ENCODE peak calls at places on chromosome 14, in nine cellular contexts. One of them, this sample, is unnamed.

GRCh38 chr14:96042218-96042930 is 3.2 kb downstream of the C14orf132 start:
- DNase-seq in A549: no peak
- DNase-seq in SJSA1: no peak
- DNase-seq in breast epithelium: no peak
- DNase-seq in heart right ventricle: no peak
- DNase-seq in cardiac fibroblast: peak; percentile 36
- DNase-seq in astrocyte of the spinal cord: peak; percentile 54
- DNase-seq in Jurkat, Clone E6-1: no peak
- DNase-seq in psoas muscle: no peak
- DNase-seq in this sample: no peak

GRCh38 chr14:55731881-55732498 is 152.0 kb downstream of the KTN1 start:
- DNase-seq in A549: no peak
- DNase-seq in SJSA1: no peak
- DNase-seq in breast epithelium: no peak
- DNase-seq in heart right ventricle: no peak
- DNase-seq in cardiac fibroblast: peak; percentile 57
- DNase-seq in astrocyte of the spinal cord: peak; percentile 20
- DNase-seq in Jurkat, Clone E6-1: peak; percentile 44
- DNase-seq in psoas muscle: no peak
- DNase-seq in this sample: no peak

GRCh38 chr14:76654573-76654955 is 106.7 kb upstream of the VASH1 start:
- DNase-seq in A549: no peak
- DNase-seq in SJSA1: no peak
- DNase-seq in breast epithelium: no peak
- DNase-seq in heart right ventricle: no peak
- DNase-seq in cardiac fibroblast: no peak
- DNase-seq in astrocyte of the spinal cord: no peak
- DNase-seq in Jurkat, Clone E6-1: no peak
- DNase-seq in psoas muscle: no peak
- DNase-seq in this sample: no peak

GRCh38 chr14:82447586-82447985 is 913.9 kb upstream of the SEL1L start:
- DNase-seq in A549: no peak
- DNase-seq in SJSA1: no peak
- DNase-seq in breast epithelium: no peak
- DNase-seq in heart right ventricle: no peak
- DNase-seq in cardiac fibroblast: no peak
- DNase-seq in astrocyte of the spinal cord: no peak
- DNase-seq in Jurkat, Clone E6-1: no peak
- DNase-seq in psoas muscle: no peak
- DNase-seq in this sample: no peak

GRCh38 chr14:92564361-92565039 is 50.9 kb downstream of the RIN3 start:
- DNase-seq in A549: no peak
- DNase-seq in SJSA1: no peak
- DNase-seq in breast epithelium: no peak
- DNase-seq in heart right ventricle: peak; percentile 43
- DNase-seq in cardiac fibroblast: no peak
- DNase-seq in astrocyte of the spinal cord: no peak
- DNase-seq in Jurkat, Clone E6-1: no peak
- DNase-seq in psoas muscle: peak; percentile 34
- DNase-seq in this sample: no peak

GRCh38 chr14:55129428-55130193 is 559 bp downstream of the LGALS3 start:
- DNase-seq in A549: peak; percentile 82
- DNase-seq in SJSA1: peak; percentile 67
- DNase-seq in breast epithelium: peak; percentile 62
- DNase-seq in heart right ventricle: peak; percentile 73
- DNase-seq in cardiac fibroblast: peak; percentile 82
- DNase-seq in astrocyte of the spinal cord: peak; percentile 77
- DNase-seq in Jurkat, Clone E6-1: no peak
- DNase-seq in psoas muscle: peak; percentile 69
- DNase-seq in this sample: peak; percentile 82

GRCh38 chr14:61280092-61280525 is 1.0 kb downstream of the TMEM30B start:
- DNase-seq in A549: no peak
- DNase-seq in SJSA1: no peak
- DNase-seq in breast epithelium: no peak
- DNase-seq in heart right ventricle: no peak
- DNase-seq in cardiac fibroblast: no peak
- DNase-seq in astrocyte of the spinal cord: no peak
- DNase-seq in Jurkat, Clone E6-1: no peak
- DNase-seq in psoas muscle: no peak
- DNase-seq in this sample: no peak

GRCh38 chr14:67704018-67704417 is 2.3 kb downstream of the RDH12 start:
- DNase-seq in A549: no peak
- DNase-seq in SJSA1: no peak
- DNase-seq in breast epithelium: no peak
- DNase-seq in heart right ventricle: no peak
- DNase-seq in cardiac fibroblast: no peak
- DNase-seq in astrocyte of the spinal cord: no peak
- DNase-seq in Jurkat, Clone E6-1: no peak
- DNase-seq in psoas muscle: no peak
- DNase-seq in this sample: no peak

GRCh38 chr14:75442166-75442565 is 14.3 kb downstream of the JDP2 start:
- DNase-seq in A549: no peak
- DNase-seq in SJSA1: no peak
- DNase-seq in breast epithelium: no peak
- DNase-seq in heart right ventricle: no peak
- DNase-seq in cardiac fibroblast: no peak
- DNase-seq in astrocyte of the spinal cord: no peak
- DNase-seq in Jurkat, Clone E6-1: no peak
- DNase-seq in psoas muscle: no peak
- DNase-seq in this sample: no peak

GRCh38 chr14:75441731-75442130 is 13.9 kb downstream of the JDP2 start:
- DNase-seq in A549: no peak
- DNase-seq in SJSA1: no peak
- DNase-seq in breast epithelium: no peak
- DNase-seq in heart right ventricle: no peak
- DNase-seq in cardiac fibroblast: no peak
- DNase-seq in astrocyte of the spinal cord: no peak
- DNase-seq in Jurkat, Clone E6-1: no peak
- DNase-seq in psoas muscle: no peak
- DNase-seq in this sample: no peak

GRCh38 chr14:75440733-75441474 is 13.1 kb downstream of the JDP2 start:
- DNase-seq in A549: no peak
- DNase-seq in SJSA1: no peak
- DNase-seq in breast epithelium: no peak
- DNase-seq in heart right ventricle: peak; percentile 51
- DNase-seq in cardiac fibroblast: peak; percentile 71
- DNase-seq in astrocyte of the spinal cord: peak; percentile 68
- DNase-seq in Jurkat, Clone E6-1: no peak
- DNase-seq in psoas muscle: peak; percentile 78
- DNase-seq in this sample: peak; percentile 79

GRCh38 chr14:75442642-75443041 is 14.8 kb downstream of the JDP2 start:
- DNase-seq in A549: no peak
- DNase-seq in SJSA1: no peak
- DNase-seq in breast epithelium: no peak
- DNase-seq in heart right ventricle: no peak
- DNase-seq in cardiac fibroblast: peak; percentile 69
- DNase-seq in astrocyte of the spinal cord: no peak
- DNase-seq in Jurkat, Clone E6-1: no peak
- DNase-seq in psoas muscle: no peak
- DNase-seq in this sample: no peak

DNA sequence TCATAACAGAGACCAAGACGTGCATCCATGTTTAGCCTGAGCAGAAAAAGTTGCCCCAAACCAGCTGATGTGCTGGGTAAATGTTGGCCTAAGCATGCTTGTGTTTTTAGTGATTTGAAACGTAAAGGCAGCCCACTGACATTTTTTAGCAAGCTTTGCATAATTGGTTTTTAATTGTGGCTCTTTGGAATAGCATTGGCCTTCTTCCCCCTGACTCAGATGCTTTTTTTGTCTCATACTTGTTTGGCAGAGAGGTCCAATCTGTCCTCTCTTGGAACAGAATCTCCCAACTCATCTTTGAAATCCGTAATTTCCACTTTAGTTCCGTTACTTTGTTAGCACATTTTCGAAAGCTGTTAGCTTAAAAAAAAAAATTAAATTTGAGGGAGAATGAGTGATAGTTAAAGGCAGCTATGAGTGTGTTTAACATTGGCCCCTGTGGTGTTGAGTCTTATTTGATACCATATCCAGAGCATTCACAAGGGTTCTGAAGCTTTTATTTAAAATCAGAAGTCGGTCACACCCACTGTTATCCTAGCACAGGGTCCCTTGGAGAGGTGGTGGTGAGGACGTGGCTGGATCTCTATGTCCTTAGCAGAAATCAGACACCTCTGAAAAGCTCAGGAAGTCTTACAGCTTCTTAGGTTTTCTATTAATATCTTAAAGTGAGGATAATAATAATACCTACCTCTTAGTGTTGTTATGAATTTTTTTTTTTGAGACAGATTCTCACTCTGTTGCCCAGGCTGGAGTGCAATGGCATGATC is 15.6 kb downstream of the JDP2 start:
- DNase-seq in A549: no peak
- DNase-seq in SJSA1: no peak
- DNase-seq in breast epithelium: no peak
- DNase-seq in heart right ventricle: no peak
- DNase-seq in cardiac fibroblast: no peak
- DNase-seq in astrocyte of the spinal cord: no peak
- DNase-seq in Jurkat, Clone E6-1: no peak
- DNase-seq in psoas muscle: no peak
- DNase-seq in this sample: no peak
- H3K4me3 ChIP-seq in A549: no peak overlapping the region
- H3K4me3 ChIP-seq in SJSA1: no peak overlapping the region
- H3K4me3 ChIP-seq in breast epithelium: no peak overlapping the region
- H3K4me3 ChIP-seq in heart right ventricle: no peak overlapping the region
- H3K4me3 ChIP-seq in cardiac fibroblast: no peak overlapping the region
- H3K4me3 ChIP-seq in astrocyte of the spinal cord: no peak overlapping the region
- H3K4me3 ChIP-seq in Jurkat, Clone E6-1: no peak overlapping the region
- H3K4me3 ChIP-seq in psoas muscle: no peak overlapping the region
- H3K4me3 ChIP-seq in this sample: no peak overlapping the region

DNA sequence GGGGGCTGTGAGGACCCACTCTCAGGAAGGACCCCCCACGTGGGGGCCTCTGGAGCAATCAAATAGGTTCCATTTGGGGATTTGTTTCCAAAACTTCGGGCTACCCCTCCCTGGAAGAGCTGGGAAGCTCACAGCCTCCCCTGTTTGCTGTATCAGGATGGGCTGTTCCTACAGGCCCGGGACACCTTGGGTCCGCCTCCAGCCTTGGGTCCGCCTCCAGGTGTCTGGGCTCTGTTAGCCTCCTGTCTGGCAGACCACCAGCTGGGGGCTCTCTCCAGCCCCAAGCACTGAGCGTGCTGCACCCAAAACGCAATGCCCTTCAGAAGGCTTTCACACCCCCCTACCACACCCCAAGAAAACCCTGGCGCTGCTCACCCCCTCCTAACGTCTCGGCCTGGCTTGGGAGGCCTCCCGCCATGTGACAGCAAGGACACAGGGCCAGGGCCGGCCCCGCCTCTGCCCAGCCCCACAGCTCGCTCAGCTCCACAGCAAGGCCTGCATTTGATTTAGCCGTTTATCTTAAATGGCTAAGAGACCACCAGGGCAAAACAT is 40.1 kb downstream of the BCL11B start:
- DNase-seq in A549: no peak
- DNase-seq in SJSA1: peak; percentile 87
- DNase-seq in breast epithelium: peak; percentile 36
- DNase-seq in heart right ventricle: no peak
- DNase-seq in cardiac fibroblast: no peak
- DNase-seq in astrocyte of the spinal cord: no peak
- DNase-seq in Jurkat, Clone E6-1: no peak
- DNase-seq in psoas muscle: no peak
- DNase-seq in this sample: no peak
- H3K4me3 ChIP-seq in A549: no peak overlapping the region
- H3K4me3 ChIP-seq in SJSA1: peak overlapping the region; percentile 9
- H3K4me3 ChIP-seq in breast epithelium: peak overlapping the region; percentile 46
- H3K4me3 ChIP-seq in heart right ventricle: no peak overlapping the region
- H3K4me3 ChIP-seq in cardiac fibroblast: no peak overlapping the region
- H3K4me3 ChIP-seq in astrocyte of the spinal cord: no peak overlapping the region
- H3K4me3 ChIP-seq in Jurkat, Clone E6-1: no peak overlapping the region
- H3K4me3 ChIP-seq in psoas muscle: no peak overlapping the region
- H3K4me3 ChIP-seq in this sample: no peak overlapping the region

DNA sequence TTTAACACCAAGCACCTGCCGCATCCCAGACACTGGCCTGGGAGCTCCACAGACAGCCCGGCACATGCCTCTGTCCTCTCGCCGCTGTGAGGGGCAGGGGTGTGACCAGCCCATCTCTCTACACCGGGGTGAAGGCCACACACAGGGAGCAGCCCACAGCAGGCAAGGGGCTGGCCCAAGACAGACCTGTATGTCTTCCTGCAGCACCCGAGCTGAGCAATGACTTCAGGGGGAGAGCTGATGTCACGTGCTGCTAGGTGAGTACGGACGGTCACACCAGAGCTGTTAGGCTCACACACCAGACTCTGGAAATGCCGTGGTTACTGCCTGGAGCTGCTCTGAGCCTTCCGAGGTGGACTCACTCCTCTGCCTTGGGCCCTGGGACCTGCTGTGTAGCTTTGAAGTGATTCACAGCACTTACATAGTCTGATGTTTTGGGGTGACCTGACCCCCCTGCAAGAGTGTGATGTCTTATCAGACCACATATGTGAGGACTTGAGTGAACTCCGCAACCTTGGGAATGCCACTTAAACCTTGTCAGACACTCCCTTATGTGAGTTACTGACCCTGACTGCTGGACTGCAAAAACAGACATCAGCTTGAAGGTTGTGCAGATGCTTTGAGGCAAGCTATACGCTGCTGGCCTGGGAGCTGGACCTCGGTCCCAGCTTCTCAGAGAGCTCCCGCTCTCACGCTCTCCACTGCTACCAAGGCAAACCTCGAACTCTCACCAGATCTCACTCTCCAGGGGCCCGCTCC is 1.8 kb downstream of the XRCC3 start:
- DNase-seq in A549: no peak
- DNase-seq in SJSA1: no peak
- DNase-seq in breast epithelium: no peak
- DNase-seq in heart right ventricle: no peak
- DNase-seq in cardiac fibroblast: no peak
- DNase-seq in astrocyte of the spinal cord: no peak
- DNase-seq in Jurkat, Clone E6-1: no peak
- DNase-seq in psoas muscle: no peak
- DNase-seq in this sample: no peak
- H3K4me3 ChIP-seq in A549: no peak overlapping the region
- H3K4me3 ChIP-seq in SJSA1: no peak overlapping the region
- H3K4me3 ChIP-seq in breast epithelium: no peak overlapping the region
- H3K4me3 ChIP-seq in heart right ventricle: no peak overlapping the region
- H3K4me3 ChIP-seq in cardiac fibroblast: no peak overlapping the region
- H3K4me3 ChIP-seq in astrocyte of the spinal cord: no peak overlapping the region
- H3K4me3 ChIP-seq in Jurkat, Clone E6-1: peak overlapping the region; percentile 63
- H3K4me3 ChIP-seq in psoas muscle: no peak overlapping the region
- H3K4me3 ChIP-seq in this sample: no peak overlapping the region

GRCh38 chr14:91382712-91383111 is 34.9 kb downstream of the CCDC88C start:
- DNase-seq in A549: no peak
- DNase-seq in SJSA1: no peak
- DNase-seq in breast epithelium: no peak
- DNase-seq in heart right ventricle: no peak
- DNase-seq in cardiac fibroblast: no peak
- DNase-seq in astrocyte of the spinal cord: no peak
- DNase-seq in Jurkat, Clone E6-1: no peak
- DNase-seq in psoas muscle: no peak
- DNase-seq in this sample: no peak
- H3K4me3 ChIP-seq in A549: no peak overlapping the region
- H3K4me3 ChIP-seq in SJSA1: no peak overlapping the region
- H3K4me3 ChIP-seq in breast epithelium: no peak overlapping the region
- H3K4me3 ChIP-seq in heart right ventricle: no peak overlapping the region
- H3K4me3 ChIP-seq in cardiac fibroblast: no peak overlapping the region
- H3K4me3 ChIP-seq in astrocyte of the spinal cord: no peak overlapping the region
- H3K4me3 ChIP-seq in Jurkat, Clone E6-1: no peak overlapping the region
- H3K4me3 ChIP-seq in psoas muscle: no peak overlapping the region
- H3K4me3 ChIP-seq in this sample: no peak overlapping the region

GRCh38 chr14:105485720-105486332 is 860 bp upstream of the CRIP1 start:
- DNase-seq in A549: peak; percentile 65
- DNase-seq in SJSA1: no peak
- DNase-seq in breast epithelium: no peak
- DNase-seq in heart right ventricle: peak; percentile 61
- DNase-seq in cardiac fibroblast: no peak
- DNase-seq in astrocyte of the spinal cord: no peak
- DNase-seq in Jurkat, Clone E6-1: no peak
- DNase-seq in psoas muscle: no peak
- DNase-seq in this sample: no peak
- H3K4me3 ChIP-seq in A549: no peak overlapping the region
- H3K4me3 ChIP-seq in SJSA1: no peak overlapping the region
- H3K4me3 ChIP-seq in breast epithelium: no peak overlapping the region
- H3K4me3 ChIP-seq in heart right ventricle: peak overlapping the region; percentile 81
- H3K4me3 ChIP-seq in cardiac fibroblast: no peak overlapping the region
- H3K4me3 ChIP-seq in astrocyte of the spinal cord: no peak overlapping the region
- H3K4me3 ChIP-seq in Jurkat, Clone E6-1: no peak overlapping the region
- H3K4me3 ChIP-seq in psoas muscle: peak overlapping the region; percentile 75
- H3K4me3 ChIP-seq in this sample: peak overlapping the region; percentile 69